ENCODE peak calls at places on chromosomes 11 and 22, in seven cellular contexts. F is activated CD8-positive, alpha-beta memory T cell treated with anti-CD3 and anti-CD28 coated beads for 4 hours; I is AG20443; K is psoas muscle; W is T follicular helper cell; Z is SJSA1; L is left ventricle myocardium inferior. Y is an unnamed sample.

GRCh38 chr22:22752556-22753477 is 108.4 kb downstream of the GGTLC2 start:
- DNase-seq in F (no peak), I (peak), K (no peak), W (peak), Z (no peak), L (no peak), Y (no peak)

GRCh38 chr11:3095712-3096361 is 38.6 kb upstream of the CARS1 start:
- DNase-seq in F (no peak), I (peak), K (peak), W (no peak), Z (peak), L (no peak), Y (no peak)

GRCh38 chr11:46277623-46278386 is at the start of gene CREB3L1:
- DNase-seq in F (no peak), I (no peak), K (peak), W (no peak), Z (no peak), L (peak), Y (no peak)

GRCh38 chr11:122601131-122602125 is 54.1 kb upstream of the UBASH3B start:
- DNase-seq in F (no peak), I (peak), K (no peak), W (no peak), Z (no peak), L (no peak), Y (no peak)

GRCh38 chr22:42863349-42863911 is 6.4 kb upstream of the ARFGAP3 start:
- DNase-seq in F (no peak), I (peak), K (no peak), W (no peak), Z (peak), L (no peak), Y (no peak)

GRCh38 chr11:120756931-120757330 is 245.4 kb downstream of the GRIK4 start:
- DNase-seq in F (no peak), I (no peak), K (no peak), W (no peak), Z (no peak), L (no peak), Y (no peak)

GRCh38 chr22:40213478-40213877 is 35.8 kb downstream of the TNRC6B start:
- DNase-seq in F (no peak), I (no peak), K (no peak), W (no peak), Z (no peak), L (no peak), Y (peak)

GRCh38 chr22:32854351-32854804 is 52.9 kb downstream of the TIMP3 start:
- DNase-seq in F (no peak), I (no peak), K (no peak), W (no peak), Z (no peak), L (no peak), Y (no peak)

GRCh38 chr11:5809122-5809519 is 397 bp downstream of the OR52N2 start:
- DNase-seq in F (no peak), I (no peak), K (no peak), W (no peak), Z (no peak), L (no peak), Y (no peak)

GRCh38 chr11:28346721-28347120 is 238.5 kb downstream of the METTL15 start:
- DNase-seq in F (no peak), I (no peak), K (no peak), W (no peak), Z (no peak), L (no peak), Y (no peak)

GRCh38 chr11:61369372-61370348 is 7.5 kb downstream of the TMEM138 start:
- DNase-seq in F (no peak), I (peak), K (peak), W (no peak), Z (peak), L (peak), Y (no peak)

GRCh38 chr11:65742353-65742752 is 21.8 kb upstream of the RNASEH2C start:
- DNase-seq in F (no peak), I (no peak), K (no peak), W (no peak), Z (no peak), L (no peak), Y (no peak)

GRCh38 chr22:48263791-48264351 is 1501.4 kb downstream of the TBC1D22A start:
- DNase-seq in F (no peak), I (no peak), K (no peak), W (no peak), Z (no peak), L (no peak), Y (no peak)

GRCh38 chr11:94581926-94582325 is 14.8 kb downstream of the PIWIL4 start:
- DNase-seq in F (no peak), I (no peak), K (no peak), W (no peak), Z (no peak), L (no peak), Y (no peak)

GRCh38 chr11:14894657-14895598 is 2.9 kb upstream of the CYP2R1 start:
- DNase-seq in F (no peak), I (peak), K (peak), W (no peak), Z (no peak), L (peak), Y (no peak)

GRCh38 chr11:74710291-74710938 is 20.8 kb downstream of the CHRDL2 start:
- DNase-seq in F (no peak), I (peak), K (no peak), W (no peak), Z (no peak), L (peak), Y (no peak)

GRCh38 chr11:72113170-72113808 is 794 bp upstream of the ANAPC15 start:
- DNase-seq in F (no peak), I (peak), K (no peak), W (no peak), Z (no peak), L (no peak), Y (no peak)

GRCh38 chr11:73760680-73761402 is at the start of gene RAB6A:
- DNase-seq in F (peak), I (peak), K (peak), W (peak), Z (peak), L (peak), Y (peak)

Y was measured in NCI-H1694.